ENCODE peak calls at places on chromosomes 6 and 20, in five cellular contexts. N is brain microvascular endothelial cell, Z is psoas muscle, D is breast epithelium, R is sigmoid colon. C is an unnamed sample.

GRCh38 chr6:13194852-13195251 is 133.5 kb downstream of the TBC1D7 start:
- DNase-seq in N (peak), Z (peak), D (no peak), R (no peak), C (no peak)

GRCh38 chr6:145483191-145483996 is 251.9 kb downstream of the EPM2A start:
- DNase-seq in N (no peak), Z (no peak), D (no peak), R (no peak), C (no peak)

GRCh38 chr6:140071115-140071514 is 696.7 kb upstream of the CITED2 start:
- DNase-seq in N (peak), Z (no peak), D (no peak), R (no peak), C (no peak)

GRCh38 chr6:160417550-160417949 is 69.4 kb downstream of the SLC22A3 start:
- DNase-seq in N (no peak), Z (no peak), D (no peak), R (no peak), C (no peak)

GRCh38 chr20:60921021-60921622 is 330.9 kb upstream of the CDH4 start:
- DNase-seq in N (no peak), Z (peak), D (no peak), R (no peak), C (no peak)

GRCh38 chr6:158538741-158539140 is 21.1 kb upstream of the TMEM181 start:
- DNase-seq in N (no peak), Z (no peak), D (no peak), R (no peak), C (no peak)

GRCh38 chr6:1607557-1608221 is 2.0 kb upstream of the FOXC1 start:
- DNase-seq in N (no peak), Z (peak), D (no peak), R (peak), C (no peak)

GRCh38 chr20:58173930-58174707 is 54.3 kb downstream of the ANKRD60 start:
- DNase-seq in N (no peak), Z (no peak), D (no peak), R (no peak), C (no peak)

GRCh38 chr20:44629017-44629385 is 22.5 kb downstream of the ADA start:
- DNase-seq in N (no peak), Z (no peak), D (no peak), R (no peak), C (no peak)

GRCh38 chr6:28002181-28002580 is 45.1 kb downstream of the OR2B6 start:
- DNase-seq in N (no peak), Z (no peak), D (no peak), R (no peak), C (no peak)

GRCh38 chr20:35886537-35886936 is 67.8 kb downstream of the SCAND1 start:
- DNase-seq in N (no peak), Z (peak), D (no peak), R (no peak), C (no peak)

GRCh38 chr20:61814244-61814643 is 251.4 kb downstream of the TAF4 start:
- DNase-seq in N (no peak), Z (no peak), D (no peak), R (no peak), C (no peak)

GRCh38 chr6:93104195-93104817 is 315.1 kb downstream of the EPHA7 start:
- DNase-seq in N (no peak), Z (no peak), D (no peak), R (no peak), C (no peak)

GRCh38 chr20:50731930-50732690 is 730 bp downstream of the PARD6B start:
- DNase-seq in N (no peak), Z (no peak), D (no peak), R (no peak), C (no peak)

GRCh38 chr6:118764766-118765165 is 113.4 kb upstream of the CEP85L start:
- DNase-seq in N (no peak), Z (no peak), D (no peak), R (no peak), C (no peak)

DNA sequence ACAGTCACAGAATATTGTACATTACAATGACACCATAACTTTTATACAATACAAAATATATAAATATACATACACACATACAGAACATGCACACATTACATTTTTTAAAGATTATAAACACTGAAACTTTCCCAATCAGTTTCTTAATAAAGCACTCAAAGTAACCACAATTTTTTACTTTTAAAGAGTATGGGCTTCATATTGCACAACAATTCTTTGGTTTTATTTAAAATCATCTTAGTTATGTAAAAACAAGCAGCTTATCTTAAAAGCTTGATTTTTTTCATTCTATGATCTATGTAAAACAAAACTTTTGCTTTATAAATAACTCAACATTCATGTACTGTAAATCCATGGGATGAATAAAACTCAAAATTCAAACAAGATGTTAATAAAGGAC is 93.0 kb upstream of the BCLAF1 start:
- DNase-seq in N (no peak), Z (no peak), D (no peak), R (no peak), C (no peak)
- H3K27ac ChIP-seq in N (no peak), Z (no peak), D (no peak), R (no peak), C (no peak)

GRCh38 chr6:85464722-85465150 is 14.9 kb downstream of the NT5E start:
- DNase-seq in N (peak), Z (no peak), D (no peak), R (no peak), C (peak)
- H3K4me3 ChIP-seq in N (no peak), Z (no peak), D (no peak), R (no peak), C (peak)

GRCh38 chr20:23062632-23063031 is 13.2 kb upstream of the THBD start:
- DNase-seq in N (no peak), Z (no peak), D (no peak), R (no peak), C (no peak)
- H3K27ac ChIP-seq in N (no peak), Z (no peak), D (no peak), R (no peak), C (peak)

GRCh38 chr20:63952769-63953168 is 3.4 kb downstream of the UCKL1 start:
- DNase-seq in N (no peak), Z (no peak), D (no peak), R (no peak), C (no peak)

GRCh38 chr20:63952210-63952535 is 4.0 kb downstream of the UCKL1 start:
- DNase-seq in N (no peak), Z (no peak), D (no peak), R (no peak), C (no peak)

GRCh38 chr20:63955846-63956663 is at the start of gene UCKL1:
- DNase-seq in N (peak), Z (peak), D (peak), R (peak), C (peak)

GRCh38 chr20:63955281-63955845 is 853 bp downstream of the UCKL1 start:
- DNase-seq in N (no peak), Z (no peak), D (no peak), R (no peak), C (no peak)

DNA sequence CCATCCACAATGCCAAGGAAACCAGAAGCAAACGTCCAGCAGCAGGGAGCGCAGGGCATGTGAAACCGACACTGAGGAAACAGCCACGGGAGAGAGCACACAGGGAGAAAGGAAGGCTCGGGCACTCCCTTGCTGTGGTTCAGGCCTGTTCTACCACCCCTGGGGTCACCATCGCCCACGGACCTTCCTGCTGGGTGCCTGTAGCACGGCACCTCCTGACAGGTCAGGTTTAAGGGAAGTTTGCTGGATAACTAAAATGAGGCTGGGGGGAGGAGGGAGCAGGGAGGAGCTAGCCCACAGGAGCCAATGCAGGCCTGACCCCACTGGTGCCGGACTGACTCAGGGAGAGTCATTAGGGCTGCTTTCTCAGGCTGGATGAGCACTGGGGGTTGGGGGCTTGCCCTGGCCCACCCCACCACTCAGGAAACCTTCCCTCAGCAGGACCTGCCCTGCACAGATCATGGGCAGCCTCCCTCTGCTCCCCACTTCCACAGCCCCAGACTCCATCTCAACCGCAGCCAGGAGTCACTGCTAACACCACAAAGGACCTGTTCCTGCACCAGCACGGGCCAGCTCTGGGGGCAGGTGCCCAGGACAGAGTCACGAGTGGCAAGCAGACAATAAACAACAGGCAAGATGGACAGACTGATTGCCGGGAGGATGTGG is 2.3 kb downstream of the UCKL1 start:
- DNase-seq in N (no peak), Z (no peak), D (no peak), R (no peak), C (no peak)
- H3K4me3 ChIP-seq in N (no peak), Z (peak), D (peak), R (no peak), C (peak)

GRCh38 chr20:48060841-48061720 is 275.8 kb upstream of the SULF2 start:
- DNase-seq in N (no peak), Z (no peak), D (no peak), R (no peak), C (no peak)

GRCh38 chr20:48065833-48066232 is 280.6 kb upstream of the SULF2 start:
- DNase-seq in N (no peak), Z (no peak), D (no peak), R (no peak), C (no peak)

GRCh38 chr20:48066256-48066655 is 281.0 kb upstream of the SULF2 start:
- DNase-seq in N (peak), Z (no peak), D (no peak), R (no peak), C (no peak)

GRCh38 chr20:48066851-48067250 is 281.6 kb upstream of the SULF2 start:
- DNase-seq in N (no peak), Z (no peak), D (no peak), R (no peak), C (no peak)

GRCh38 chr20:48064929-48065328 is 279.6 kb upstream of the SULF2 start:
- DNase-seq in N (peak), Z (no peak), D (no peak), R (no peak), C (no peak)
- H3K27ac ChIP-seq in N (peak), Z (no peak), D (no peak), R (no peak), C (no peak)

C was measured in thoracic aorta.